ENCODE peak calls at places on chromosomes 4 and X, in ten cellular contexts. P is AG04450, N is PC-9, V is testis, M is Peyer's patch, K is upper lobe of right lung, T is pancreas, A is Panc1, D is endodermal cell, W is tibial artery. U is an unnamed sample. For H3K9me3, the result is how much of the 10 kb centered on the place peaks cover.

GRCh38 chr4:3332498-3332897 is 39.7 kb downstream of the RGS12 start:
- DNase-seq in P (no peak), N (no peak), V (no peak), M (no peak), K (no peak), T (no peak), A (no peak), D (peak), W (no peak), U (no peak)

GRCh38 chr4:79284893-79285292 is 41.0 kb downstream of the NAA11 start:
- DNase-seq in P (no peak), N (no peak), V (no peak), M (no peak), K (no peak), T (no peak), A (no peak), D (no peak), W (no peak), U (no peak)

GRCh38 chr4:29558789-29559188 is 1161.4 kb upstream of the PCDH7 start:
- DNase-seq in P (no peak), N (no peak), V (no peak), M (no peak), K (no peak), T (no peak), A (no peak), D (no peak), W (no peak), U (no peak)

GRCh38 chrX:145405012-145405411 is 157.7 kb downstream of the SPANXN1 start:
- DNase-seq in P (no peak), N (peak), V (peak), M (no peak), K (no peak), T (no peak), A (peak), D (peak), W (no peak), U (peak)

GRCh38 chr4:52051615-52052474 is 741 bp downstream of the SPATA18 start:
- DNase-seq in P (peak), N (no peak), V (peak), M (peak), K (peak), T (peak), A (no peak), D (peak), W (peak), U (no peak)

GRCh38 chr4:22129454-22130075 is 181.0 kb upstream of the KCNIP4 start:
- DNase-seq in P (no peak), N (peak), V (peak), M (no peak), K (no peak), T (no peak), A (peak), D (peak), W (no peak), U (peak)

GRCh38 chr4:64250061-64250460 is 159.2 kb downstream of the TECRL start:
- DNase-seq in P (no peak), N (no peak), V (no peak), M (no peak), K (no peak), T (no peak), A (no peak), D (no peak), W (no peak), U (no peak)

GRCh38 chr4:8108261-8108660 is 50.4 kb downstream of the ABLIM2 start:
- DNase-seq in P (no peak), N (no peak), V (no peak), M (no peak), K (no peak), T (peak), A (no peak), D (no peak), W (no peak), U (no peak)

GRCh38 chrX:24085133-24085532 is 30.4 kb downstream of the EIF2S3 start:
- DNase-seq in P (no peak), N (no peak), V (no peak), M (no peak), K (no peak), T (no peak), A (no peak), D (no peak), W (no peak), U (no peak)

GRCh38 chrX:24081661-24082154 is 27.0 kb downstream of the EIF2S3 start:
- DNase-seq in P (no peak), N (peak), V (peak), M (peak), K (peak), T (peak), A (peak), D (peak), W (peak), U (peak)

GRCh38 chrX:24082446-24082845 is 27.7 kb downstream of the EIF2S3 start:
- DNase-seq in P (no peak), N (no peak), V (no peak), M (no peak), K (no peak), T (no peak), A (no peak), D (no peak), W (no peak), U (no peak)

GRCh38 chrX:24079405-24079804 is 24.6 kb downstream of the EIF2S3 start:
- DNase-seq in P (no peak), N (no peak), V (no peak), M (no peak), K (no peak), T (no peak), A (no peak), D (no peak), W (no peak), U (no peak)

DNA sequence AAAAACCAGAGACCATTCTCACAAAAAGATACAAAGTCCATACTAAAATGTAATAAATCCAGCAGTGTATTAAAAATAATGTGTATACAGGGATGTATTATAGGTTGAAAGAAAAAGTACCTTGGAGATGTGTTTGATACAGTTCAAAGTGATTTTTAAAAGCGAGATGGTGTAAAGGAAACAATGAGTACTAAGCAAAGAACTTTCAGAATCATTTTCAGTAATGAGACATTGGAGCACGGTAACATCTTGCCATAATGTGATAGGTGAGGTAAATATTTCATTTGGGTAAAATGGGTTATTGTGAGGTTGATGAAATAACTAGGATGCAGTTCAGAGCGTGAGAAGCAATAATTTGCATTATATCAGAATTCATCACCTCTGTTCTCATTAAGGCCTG is 25.9 kb downstream of the EIF2S3 start:
- DNase-seq in P (no peak), N (no peak), V (no peak), M (no peak), K (no peak), T (no peak), A (no peak), D (no peak), W (no peak), U (no peak)
- H3K9me3 ChIP-seq in P (under half), N (under half), V (under half), M (under half), K (under half), T (under half), A (under half), D (under half), W (under half), U (under half)

DNA sequence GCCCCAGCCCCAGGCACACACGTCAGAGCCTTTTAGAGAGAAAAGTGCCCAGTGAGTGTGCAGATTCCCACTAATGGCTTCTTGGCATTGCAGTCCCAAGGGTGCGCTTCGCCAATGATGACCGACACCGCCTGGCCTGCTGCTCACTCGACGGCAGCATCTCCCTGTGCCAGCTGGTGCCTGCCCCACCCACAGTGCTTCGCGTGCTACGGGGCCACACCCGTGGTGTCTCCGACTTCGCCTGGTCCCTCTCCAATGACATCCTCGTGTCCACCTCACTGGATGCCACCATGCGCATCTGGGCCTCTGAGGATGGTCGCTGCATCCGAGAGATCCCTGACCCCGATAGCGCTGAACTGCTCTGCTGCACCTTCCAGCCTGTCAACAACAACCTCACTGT is 2.9 kb downstream of the WDR13 start:
- DNase-seq in P (no peak), N (no peak), V (no peak), M (no peak), K (no peak), T (no peak), A (no peak), D (no peak), W (no peak), U (no peak)
- H3K9me3 ChIP-seq in P (under half), N (under half), V (under half), M (under half), K (under half), T (under half), A (under half), D (under half), W (under half), U (under half)

DNA sequence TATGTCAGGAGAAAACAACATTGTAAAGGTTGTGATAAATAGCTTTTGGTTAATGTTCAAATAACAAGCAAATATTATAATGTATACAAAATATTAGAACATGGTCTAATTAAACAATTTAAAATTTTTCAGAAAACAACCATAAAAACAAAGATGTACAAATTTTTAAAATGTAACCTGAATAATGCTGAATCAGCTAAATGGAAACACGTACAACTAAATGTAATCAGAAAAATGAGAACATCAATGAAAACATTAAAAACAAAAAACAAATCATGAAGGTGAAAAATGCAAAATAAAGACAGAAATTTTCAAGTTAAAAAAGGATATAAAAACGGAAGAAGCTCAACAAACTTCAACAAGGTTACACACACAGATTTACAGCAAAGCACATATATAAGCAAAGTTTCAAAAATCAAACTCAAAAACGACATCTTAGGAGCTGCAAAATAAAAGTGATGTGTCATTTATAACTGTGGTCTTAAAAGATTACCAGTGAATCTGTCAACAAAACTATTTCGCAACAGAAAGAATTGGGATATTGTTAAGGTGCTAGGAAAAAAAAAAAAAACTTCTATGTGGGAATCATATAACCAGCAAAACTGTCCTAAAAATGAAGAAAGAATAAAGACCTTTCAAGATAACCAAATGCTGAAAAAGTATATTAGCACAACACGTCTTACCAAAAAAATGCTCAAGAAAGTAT is 31.8 kb downstream of the ZNF732 start:
- DNase-seq in P (no peak), N (no peak), V (no peak), M (no peak), K (no peak), T (no peak), A (no peak), D (no peak), W (no peak), U (no peak)
- H3K9me3 ChIP-seq in P (under half), N (under half), V (under half), M (half or more), K (half or more), T (under half), A (half or more), D (half or more), W (half or more), U (under half)

DNA sequence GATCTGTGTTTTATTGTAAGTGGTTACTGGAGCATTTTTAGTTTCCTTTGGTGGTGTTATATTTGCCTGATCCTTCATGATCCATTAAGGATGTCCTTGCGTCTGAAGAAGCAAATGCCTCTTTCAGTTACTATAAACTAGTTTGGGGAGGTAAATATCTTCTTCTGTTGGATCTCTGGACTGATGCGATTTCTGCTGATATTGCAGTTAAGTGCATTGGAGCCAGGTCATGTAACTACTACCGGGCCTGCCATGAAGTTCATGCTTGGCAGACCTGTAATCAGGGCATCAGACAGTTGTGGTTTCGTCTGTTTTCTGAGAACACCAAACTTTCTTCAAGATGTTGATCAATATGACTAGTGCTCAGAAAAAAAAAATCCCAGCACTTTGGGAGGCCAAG is 22.9 kb downstream of the ZNF718 start:
- DNase-seq in P (no peak), N (no peak), V (no peak), M (no peak), K (no peak), T (no peak), A (no peak), D (no peak), W (no peak), U (no peak)
- H3K9me3 ChIP-seq in P (under half), N (under half), V (under half), M (half or more), K (half or more), T (under half), A (half or more), D (half or more), W (half or more), U (under half)

GRCh38 chr4:212438-213174 is 88.3 kb downstream of the ZNF718 start:
- DNase-seq in P (peak), N (no peak), V (peak), M (no peak), K (peak), T (peak), A (no peak), D (no peak), W (peak), U (no peak)
- H3K9me3 ChIP-seq in P (under half), N (under half), V (under half), M (under half), K (under half), T (under half), A (under half), D (half or more), W (under half), U (under half)

GRCh38 chr4:90084967-90085295 is 42.3 kb upstream of the CCSER1 start:
- DNase-seq in P (no peak), N (no peak), V (no peak), M (no peak), K (no peak), T (no peak), A (no peak), D (no peak), W (no peak), U (no peak)
- H3K9me3 ChIP-seq in P (under half), N (under half), V (under half), M (under half), K (under half), T (under half), A (under half), D (under half), W (under half), U (under half)

GRCh38 chr4:13992041-13992440 is 364.5 kb upstream of the BOD1L1 start:
- DNase-seq in P (no peak), N (no peak), V (no peak), M (no peak), K (no peak), T (no peak), A (no peak), D (no peak), W (no peak), U (no peak)
- H3K9me3 ChIP-seq in P (under half), N (under half), V (under half), M (under half), K (under half), T (under half), A (under half), D (under half), W (under half), U (under half)

GRCh38 chrX:120372667-120373370 is 10.9 kb downstream of the ATP1B4 start:
- DNase-seq in P (no peak), N (no peak), V (no peak), M (no peak), K (no peak), T (no peak), A (no peak), D (no peak), W (no peak), U (no peak)

GRCh38 chrX:120380699-120381098 is 18.8 kb downstream of the ATP1B4 start:
- DNase-seq in P (no peak), N (no peak), V (no peak), M (peak), K (no peak), T (no peak), A (no peak), D (peak), W (no peak), U (no peak)

GRCh38 chrX:120377179-120377578 is 15.3 kb downstream of the ATP1B4 start:
- DNase-seq in P (no peak), N (no peak), V (no peak), M (no peak), K (no peak), T (no peak), A (no peak), D (no peak), W (no peak), U (no peak)

DNA sequence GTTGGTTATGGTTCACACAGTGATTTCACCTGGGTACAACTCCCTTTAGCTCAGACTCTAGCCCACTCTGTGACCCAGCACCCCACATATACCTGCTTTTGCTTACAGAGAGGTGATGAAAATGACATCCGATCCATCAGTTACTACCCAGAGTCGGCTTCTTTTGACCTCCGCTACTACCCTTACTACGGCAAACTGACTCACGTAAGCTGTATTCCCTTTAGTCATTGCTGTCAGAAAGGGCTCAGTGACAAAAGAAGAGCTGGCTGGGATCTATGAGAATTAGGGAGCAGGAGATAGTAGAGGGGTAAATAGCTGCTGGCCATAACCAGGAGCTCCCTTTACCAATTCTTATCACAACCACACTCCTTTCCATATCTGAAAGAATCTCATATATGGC is 16.7 kb downstream of the ATP1B4 start:
- DNase-seq in P (no peak), N (no peak), V (no peak), M (no peak), K (no peak), T (no peak), A (no peak), D (no peak), W (no peak), U (no peak)
- H3K9me3 ChIP-seq in P (under half), N (under half), V (under half), M (under half), K (under half), T (under half), A (under half), D (under half), W (under half), U (under half)

DNA sequence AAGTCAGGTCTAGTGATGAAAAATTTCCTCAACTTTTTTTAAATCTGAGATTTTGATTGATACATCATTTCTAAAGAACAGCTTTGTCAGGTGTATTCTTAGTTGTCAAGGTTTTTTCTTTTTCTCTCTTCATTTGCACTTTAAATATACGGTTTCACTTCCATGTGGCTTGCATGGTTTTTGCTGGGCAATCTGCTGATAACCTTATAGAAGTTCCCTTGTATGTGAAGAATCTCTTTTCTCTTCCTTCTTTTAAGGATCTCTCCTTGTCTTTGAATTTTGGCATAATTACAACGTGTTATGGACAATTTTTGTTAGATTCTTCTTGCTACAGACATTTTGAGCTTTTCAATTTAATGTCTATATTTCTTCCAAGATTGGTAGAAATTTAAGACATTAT is 76.4 kb downstream of the ZNF721 start:
- DNase-seq in P (no peak), N (no peak), V (no peak), M (no peak), K (no peak), T (no peak), A (no peak), D (no peak), W (no peak), U (no peak)
- H3K9me3 ChIP-seq in P (half or more), N (under half), V (under half), M (half or more), K (half or more), T (under half), A (under half), D (half or more), W (half or more), U (under half)

DNA sequence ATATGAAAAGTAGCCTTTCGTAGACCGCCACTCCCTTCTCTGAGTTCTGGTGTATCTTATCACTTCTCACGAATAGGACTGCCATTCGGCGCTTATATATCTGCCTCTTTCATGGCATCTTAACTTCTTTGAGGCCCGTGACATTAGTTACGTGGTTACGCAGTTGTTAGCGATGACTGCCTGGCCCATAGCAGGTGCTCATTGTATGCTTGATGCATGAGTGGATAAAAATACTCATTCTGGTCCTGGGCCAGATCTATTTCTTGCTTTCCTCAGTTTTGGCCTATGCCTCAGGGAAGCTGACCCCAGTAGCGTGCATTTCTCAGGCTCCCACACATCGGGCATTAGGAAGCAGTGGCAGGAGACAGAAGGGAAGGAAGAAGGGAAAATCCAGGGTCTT is 60.7 kb upstream of the PITX2 start:
- DNase-seq in P (no peak), N (no peak), V (no peak), M (no peak), K (no peak), T (no peak), A (no peak), D (no peak), W (no peak), U (no peak)
- H3K9me3 ChIP-seq in P (under half), N (under half), V (under half), M (under half), K (under half), T (under half), A (under half), D (under half), W (under half), U (under half)